ENCODE peak calls at places on chromosomes 13 and 19, in six cellular contexts. T is EH; S is stimulated activated CD8-positive, alpha-beta memory T cell treated with anti-CD3 and anti-CD28 coated beads, Interleukin-2, amount 100 ng/mL, for 48 hours; P is GM12892; Y is posterior cingulate gyrus; W is cardiac fibroblast. F is an unnamed sample.

GRCh38 chr19:40659116-40659515 is 31.3 kb downstream of the NUMBL start:
- DNase-seq in T (no peak), S (no peak), P (no peak), W (no peak), Y (no peak), F (no peak)

GRCh38 chr13:37313383-37313782 is 207.9 kb upstream of the CSNK1A1L start:
- DNase-seq in P (no peak), T (peak), Y (no peak), S (no peak), W (peak), F (peak)

GRCh38 chr19:19444694-19445155 is 39.2 kb downstream of the GATAD2A start:
- DNase-seq in T (peak), P (no peak), Y (no peak), W (peak), S (no peak), F (no peak)

GRCh38 chr13:46796129-46796514 is 839 bp downstream of the ESD start:
- DNase-seq in Y (no peak), W (no peak), P (no peak), S (no peak), T (no peak), F (no peak)

GRCh38 chr13:30748717-30749116 is 13.4 kb downstream of the ALOX5AP start:
- DNase-seq in T (no peak), W (no peak), S (no peak), P (no peak), Y (no peak), F (no peak)

GRCh38 chr13:99558570-99559180 is 57.4 kb downstream of the TM9SF2 start:
- DNase-seq in S (no peak), P (no peak), W (peak), Y (no peak), T (peak), F (no peak)

GRCh38 chr13:28458604-28459003 is 36.3 kb downstream of the FLT1 start:
- DNase-seq in T (no peak), Y (no peak), W (no peak), S (no peak), P (no peak), F (no peak)

GRCh38 chr19:47661571-47661970 is 51.7 kb upstream of the EHD2 start:
- DNase-seq in S (no peak), P (no peak), W (peak), Y (no peak), T (peak), F (no peak)

GRCh38 chr19:42529248-42529764 is 1.0 kb upstream of the CEACAM1 start:
- DNase-seq in S (peak), W (peak), Y (peak), P (peak), T (peak), F (peak)

GRCh38 chr13:32443111-32443510 is 15.2 kb upstream of the N4BP2L1 start:
- DNase-seq in P (no peak), S (no peak), T (peak), W (peak), Y (no peak), F (no peak)

GRCh38 chr19:50387176-50387867 is 3.2 kb downstream of the POLD1 start:
- DNase-seq in P (no peak), T (peak), W (peak), Y (peak), S (no peak), F (no peak)

GRCh38 chr19:35911790-35912189 is 3.7 kb upstream of the TYROBP start:
- DNase-seq in W (no peak), P (no peak), T (no peak), S (no peak), Y (no peak), F (peak)

GRCh38 chr13:94236876-94237275 is 242.6 kb downstream of the DCT start:
- DNase-seq in S (no peak), W (peak), P (no peak), T (no peak), Y (no peak), F (no peak)

F was measured in astrocyte of the hippocampus.